ENCODE peak calls at places on chromosomes 5 and 9, in five cellular contexts. One of them, this sample, is unnamed.

GRCh38 chr9:35792044-35792813 is 838 bp downstream of the NPR2 start:
- DNase-seq in heart left ventricle: no peak
- DNase-seq in GM03348: no peak
- DNase-seq in RWPE1: no peak
- DNase-seq in H1: no peak
- DNase-seq in this sample: no peak

GRCh38 chr5:78908173-78908901 is 76.8 kb downstream of the ARSB start:
- DNase-seq in RWPE1: no peak
- DNase-seq in H1: no peak
- DNase-seq in GM03348: peak; percentile 65
- DNase-seq in heart left ventricle: peak; percentile 79
- DNase-seq in this sample: no peak

GRCh38 chr5:172541119-172541763 is 86.9 kb upstream of the SH3PXD2B start:
- DNase-seq in RWPE1: no peak
- DNase-seq in heart left ventricle: no peak
- DNase-seq in H1: no peak
- DNase-seq in GM03348: no peak
- DNase-seq in this sample: peak; percentile 37

GRCh38 chr9:133950206-133950915 is 41.8 kb downstream of the VAV2 start:
- DNase-seq in H1: no peak
- DNase-seq in RWPE1: no peak
- DNase-seq in heart left ventricle: peak; percentile 57
- DNase-seq in GM03348: no peak
- DNase-seq in this sample: no peak

GRCh38 chr5:68007446-68007845 is 208.1 kb upstream of the PIK3R1 start:
- DNase-seq in GM03348: no peak
- DNase-seq in H1: no peak
- DNase-seq in heart left ventricle: no peak
- DNase-seq in RWPE1: no peak
- DNase-seq in this sample: no peak

GRCh38 chr5:150764530-150764929 is 5.7 kb upstream of the DCTN4 start:
- DNase-seq in RWPE1: no peak
- DNase-seq in heart left ventricle: no peak
- DNase-seq in GM03348: no peak
- DNase-seq in H1: no peak
- DNase-seq in this sample: no peak

GRCh38 chr5:14155075-14155474 is 11.9 kb downstream of the TRIO start:
- DNase-seq in RWPE1: no peak
- DNase-seq in heart left ventricle: no peak
- DNase-seq in H1: no peak
- DNase-seq in GM03348: no peak
- DNase-seq in this sample: no peak

GRCh38 chr5:58410441-58410840 is 49.4 kb downstream of the PLK2 start:
- DNase-seq in H1: no peak
- DNase-seq in heart left ventricle: no peak
- DNase-seq in GM03348: peak; percentile 71
- DNase-seq in RWPE1: peak; percentile 62
- DNase-seq in this sample: no peak

GRCh38 chr5:19258686-19259085 is 729.3 kb downstream of the CDH18 start:
- DNase-seq in RWPE1: no peak
- DNase-seq in GM03348: no peak
- DNase-seq in H1: no peak
- DNase-seq in heart left ventricle: no peak
- DNase-seq in this sample: no peak

GRCh38 chr9:35001803-35002502 is 12.4 kb downstream of the DNAJB5 start:
- DNase-seq in H1: no peak
- DNase-seq in GM03348: peak; percentile 2
- DNase-seq in heart left ventricle: no peak
- DNase-seq in RWPE1: no peak
- DNase-seq in this sample: no peak

GRCh38 chr9:129469988-129470316 is 150.9 kb downstream of the C9orf50 start:
- DNase-seq in H1: no peak
- DNase-seq in GM03348: no peak
- DNase-seq in heart left ventricle: no peak
- DNase-seq in RWPE1: no peak
- DNase-seq in this sample: no peak

GRCh38 chr5:168929656-168930055 is 350.5 kb upstream of the PANK3 start:
- DNase-seq in RWPE1: no peak
- DNase-seq in heart left ventricle: no peak
- DNase-seq in GM03348: no peak
- DNase-seq in H1: no peak
- DNase-seq in this sample: no peak

GRCh38 chr9:4359016-4359415 is 59.1 kb upstream of the GLIS3 start:
- DNase-seq in RWPE1: no peak
- DNase-seq in H1: no peak
- DNase-seq in GM03348: no peak
- DNase-seq in heart left ventricle: no peak
- DNase-seq in this sample: no peak

GRCh38 chr5:164708831-164709230 is 1203.4 kb downstream of the MAT2B start:
- DNase-seq in GM03348: no peak
- DNase-seq in heart left ventricle: no peak
- DNase-seq in RWPE1: no peak
- DNase-seq in H1: no peak
- DNase-seq in this sample: no peak

GRCh38 chr5:142486581-142486980 is 161.8 kb upstream of the SPRY4 start:
- DNase-seq in H1: no peak
- DNase-seq in RWPE1: peak; percentile 48
- DNase-seq in heart left ventricle: no peak
- DNase-seq in GM03348: peak; percentile 26
- DNase-seq in this sample: no peak

This sample was measured in mesothelial cell of epicardium.